ENCODE peak calls at places on chromosomes 6 and 20, in four cellular contexts. A, D, X and C are unnamed samples.
A peak's percentile ranks its signal among the peaks of the same experiment; 100 is the strongest.

GRCh38 chr6:158040051-158040803 is 58.6 kb downstream of the SYNJ2 start:
- DNase-seq in A (no peak), X (peak; percentile 28), D (no peak), C (peak; percentile 80)

GRCh38 chr20:2114990-2115681 is 13.5 kb downstream of the STK35 start:
- DNase-seq in D (no peak), A (no peak), X (no peak), C (no peak)

GRCh38 chr20:32045999-32046398 is 6.0 kb upstream of the HCK start:
- DNase-seq in A (no peak), D (no peak), X (no peak), C (no peak)

GRCh38 chr6:30626484-30627366 is at the start of gene ATAT1:
- DNase-seq in D (peak; percentile 90), A (peak; percentile 82), X (peak; percentile 96), C (peak; percentile 92)

GRCh38 chr6:33412140-33413009 is 1.6 kb downstream of the PHF1 start:
- DNase-seq in D (no peak), X (peak; percentile 73), A (no peak), C (no peak)

GRCh38 chr6:158939255-158940170 is 60.5 kb downstream of the RSPH3 start:
- DNase-seq in X (no peak), D (peak; percentile 21), A (no peak), C (no peak)

GRCh38 chr6:53440331-53440730 is 91.6 kb upstream of the ELOVL5 start:
- DNase-seq in A (no peak), D (no peak), X (no peak), C (no peak)

GRCh38 chr6:17600527-17601388 is 656 bp downstream of the FAM8A1 start:
- DNase-seq in D (peak; percentile 78), X (peak; percentile 87), A (peak; percentile 35), C (peak; percentile 55)

GRCh38 chr20:56278205-56278604 is 29.7 kb downstream of the MC3R start:
- DNase-seq in A (no peak), D (no peak), X (no peak), C (no peak)

GRCh38 chr6:110951008-110951407 is 7.5 kb upstream of the GTF3C6 start:
- DNase-seq in X (no peak), A (no peak), D (no peak), C (no peak)

GRCh38 chr20:1338801-1339200 is 9.9 kb upstream of the SDCBP2 start:
- DNase-seq in X (no peak), A (no peak), D (no peak), C (no peak)

GRCh38 chr20:40506567-40506966 is 182.5 kb downstream of the MAFB start:
- DNase-seq in D (no peak), A (no peak), X (peak; percentile 92), C (peak; percentile 82)

GRCh38 chr6:1619106-1619665 is 9.5 kb downstream of the FOXC1 start:
- DNase-seq in D (no peak), X (peak; percentile 72), A (no peak), C (no peak)

GRCh38 chr6:107784669-107785068 is 39.4 kb downstream of the SCML4 start:
- DNase-seq in X (no peak), D (no peak), A (no peak), C (no peak)

GRCh38 chr6:109236140-109237081 is 141.1 kb downstream of the CEP57L1 start:
- DNase-seq in D (peak; percentile 91), A (no peak), X (no peak), C (no peak)

GRCh38 chr6:30107756-30108155 is 5.1 kb downstream of the TRIM31 start:
- DNase-seq in D (no peak), X (no peak), A (no peak), C (no peak)

GRCh38 chr20:49603209-49603627 is 35.3 kb upstream of the PTGIS start:
- DNase-seq in D (peak; percentile 59), X (no peak), A (no peak), C (no peak)

GRCh38 chr6:152474341-152474740 is 162.8 kb downstream of the SYNE1 start:
- DNase-seq in A (no peak), X (no peak), D (no peak), C (no peak)

GRCh38 chr6:44224154-44224977 is 971 bp downstream of the SLC29A1 start:
- DNase-seq in D (no peak), A (no peak), X (peak; percentile 59), C (peak; percentile 33)

GRCh38 chr6:37473364-37474095 is 26.2 kb downstream of the CCDC167 start:
- DNase-seq in X (no peak), D (no peak), A (no peak), C (no peak)

GRCh38 chr20:48286571-48287551 is 501.6 kb upstream of the SULF2 start:
- DNase-seq in D (no peak), A (no peak), X (no peak), C (no peak)
- H3K4me1 ChIP-seq in D (peaks cover 4% of the 10 kb centered on the region), A (no peaks in the 10 kb centered on the region), X (peaks cover 9% of the 10 kb centered on the region), C (no peaks in the 10 kb centered on the region)

GRCh38 chr6:26329763-26330511 is 35.1 kb upstream of the BTN3A2 start:
- DNase-seq in A (peak; percentile 35), D (peak; percentile 75), X (no peak), C (peak; percentile 79)
- H3K4me3 ChIP-seq in A (no peak overlapping the region), D (peak overlapping the region; percentile 82), X (no peak overlapping the region), C (peak overlapping the region; percentile 61)

GRCh38 chr20:45066372-45066771 is 34.6 kb downstream of the KCNS1 start:
- DNase-seq in A (no peak), D (no peak), X (no peak), C (no peak)

GRCh38 chr20:45067087-45067486 is 33.8 kb downstream of the KCNS1 start:
- DNase-seq in X (no peak), D (no peak), A (no peak), C (no peak)

GRCh38 chr20:45067558-45067957 is 33.4 kb downstream of the KCNS1 start:
- DNase-seq in X (no peak), A (no peak), D (no peak), C (peak; percentile 14)

GRCh38 chr20:45061244-45061643 is 39.7 kb downstream of the KCNS1 start:
- DNase-seq in A (no peak), D (no peak), X (no peak), C (peak; percentile 10)

GRCh38 chr20:45064812-45065211 is 36.1 kb downstream of the KCNS1 start:
- DNase-seq in D (no peak), A (no peak), X (no peak), C (no peak)
- H3K4me1 ChIP-seq in D (no peaks in the 10 kb centered on the region), A (peaks cover 24% of the 10 kb centered on the region), X (no peaks in the 10 kb centered on the region), C (no peaks in the 10 kb centered on the region)

GRCh38 chr20:63655249-63655648 is 2.0 kb upstream of the STMN3 start:
- DNase-seq in D (no peak), X (no peak), A (no peak), C (no peak)

GRCh38 chr20:63653974-63654680 is 903 bp upstream of the STMN3 start:
- DNase-seq in D (no peak), X (no peak), A (no peak), C (no peak)

GRCh38 chr20:63651942-63652191 is 1.4 kb downstream of the STMN3 start:
- DNase-seq in A (no peak), X (peak; percentile 87), D (no peak), C (no peak)

GRCh38 chr20:63653041-63653973 is at the start of gene STMN3:
- DNase-seq in X (peak; percentile 98), A (peak; percentile 63), D (peak; percentile 98), C (peak; percentile 97)

GRCh38 chr20:63652192-63652980 is 838 bp downstream of the STMN3 start:
- DNase-seq in X (peak; percentile 89), A (no peak), D (peak; percentile 67), C (peak; percentile 65)
- H3K4me3 ChIP-seq in X (no peak overlapping the region), A (peak overlapping the region; percentile 72), D (peak overlapping the region; percentile 66), C (peak overlapping the region; percentile 95)